ENCODE peak calls at places on chromosome 1, in six cellular contexts. One of them, this sample, is unnamed.

GRCh38 chr1:10637400-10637799 is 159.0 kb downstream of the CASZ1 start:
- DNase-seq in K562: no peak
- DNase-seq in HCT116: no peak
- DNase-seq in H1: no peak
- DNase-seq in SK-N-SH: peak; percentile 54
- DNase-seq in HepG2: no peak
- DNase-seq in this sample: no peak

GRCh38 chr1:50976111-50976889 is 6.3 kb downstream of the CDKN2C start:
- DNase-seq in K562: peak; percentile 61
- DNase-seq in HCT116: no peak
- DNase-seq in H1: no peak
- DNase-seq in SK-N-SH: no peak
- DNase-seq in HepG2: no peak
- DNase-seq in this sample: no peak

GRCh38 chr1:60596791-60597748 is 485.3 kb upstream of the NFIA start:
- DNase-seq in K562: no peak
- DNase-seq in HCT116: no peak
- DNase-seq in H1: no peak
- DNase-seq in SK-N-SH: no peak
- DNase-seq in HepG2: no peak
- DNase-seq in this sample: peak; percentile 57

GRCh38 chr1:162230096-162230495 is 146.6 kb downstream of the SPATA46 start:
- DNase-seq in K562: no peak
- DNase-seq in HCT116: peak; percentile 24
- DNase-seq in H1: peak; percentile 41
- DNase-seq in SK-N-SH: no peak
- DNase-seq in HepG2: no peak
- DNase-seq in this sample: peak; percentile 72

GRCh38 chr1:234173968-234174367 is 199.3 kb upstream of the COA6 start:
- DNase-seq in K562: no peak
- DNase-seq in HCT116: no peak
- DNase-seq in H1: no peak
- DNase-seq in SK-N-SH: no peak
- DNase-seq in HepG2: no peak
- DNase-seq in this sample: no peak

GRCh38 chr1:15249032-15249601 is 2.1 kb downstream of the FHAD1 start:
- DNase-seq in K562: no peak
- DNase-seq in HCT116: no peak
- DNase-seq in H1: no peak
- DNase-seq in SK-N-SH: no peak
- DNase-seq in HepG2: no peak
- DNase-seq in this sample: no peak

GRCh38 chr1:37602750-37603694 is 7.3 kb upstream of the GNL2 start:
- DNase-seq in K562: peak; percentile 74
- DNase-seq in HCT116: no peak
- DNase-seq in H1: no peak
- DNase-seq in SK-N-SH: peak; percentile 74
- DNase-seq in HepG2: peak; percentile 59
- DNase-seq in this sample: peak; percentile 20

GRCh38 chr1:1615256-1616044 is at the start of gene MIB2:
- DNase-seq in K562: peak; percentile 100
- DNase-seq in HCT116: peak; percentile 95
- DNase-seq in H1: peak; percentile 95
- DNase-seq in SK-N-SH: peak; percentile 100
- DNase-seq in HepG2: peak; percentile 94
- DNase-seq in this sample: peak; percentile 95

GRCh38 chr1:45973106-45973505 is 159.3 kb downstream of the PIK3R3 start:
- DNase-seq in K562: no peak
- DNase-seq in HCT116: no peak
- DNase-seq in H1: no peak
- DNase-seq in SK-N-SH: no peak
- DNase-seq in HepG2: no peak
- DNase-seq in this sample: no peak

GRCh38 chr1:96366516-96366915 is 355.1 kb upstream of the PTBP2 start:
- DNase-seq in K562: no peak
- DNase-seq in HCT116: no peak
- DNase-seq in H1: no peak
- DNase-seq in SK-N-SH: no peak
- DNase-seq in HepG2: no peak
- DNase-seq in this sample: no peak

GRCh38 chr1:2208309-2209239 is 14.0 kb upstream of the FAAP20 start:
- DNase-seq in K562: no peak
- DNase-seq in HCT116: no peak
- DNase-seq in H1: no peak
- DNase-seq in SK-N-SH: no peak
- DNase-seq in HepG2: peak; percentile 93
- DNase-seq in this sample: peak; percentile 76

GRCh38 chr1:94418664-94419655 is 771 bp downstream of the ABCD3 start:
- DNase-seq in K562: peak; percentile 32
- DNase-seq in HCT116: no peak
- DNase-seq in H1: no peak
- DNase-seq in SK-N-SH: peak; percentile 72
- DNase-seq in HepG2: no peak
- DNase-seq in this sample: peak; percentile 69

GRCh38 chr1:74504125-74505065 is 8.0 kb downstream of the LRRC53 start:
- DNase-seq in K562: peak; percentile 12
- DNase-seq in HCT116: peak; percentile 19
- DNase-seq in H1: no peak
- DNase-seq in SK-N-SH: peak; percentile 59
- DNase-seq in HepG2: peak; percentile 38
- DNase-seq in this sample: peak; percentile 50

DNA sequence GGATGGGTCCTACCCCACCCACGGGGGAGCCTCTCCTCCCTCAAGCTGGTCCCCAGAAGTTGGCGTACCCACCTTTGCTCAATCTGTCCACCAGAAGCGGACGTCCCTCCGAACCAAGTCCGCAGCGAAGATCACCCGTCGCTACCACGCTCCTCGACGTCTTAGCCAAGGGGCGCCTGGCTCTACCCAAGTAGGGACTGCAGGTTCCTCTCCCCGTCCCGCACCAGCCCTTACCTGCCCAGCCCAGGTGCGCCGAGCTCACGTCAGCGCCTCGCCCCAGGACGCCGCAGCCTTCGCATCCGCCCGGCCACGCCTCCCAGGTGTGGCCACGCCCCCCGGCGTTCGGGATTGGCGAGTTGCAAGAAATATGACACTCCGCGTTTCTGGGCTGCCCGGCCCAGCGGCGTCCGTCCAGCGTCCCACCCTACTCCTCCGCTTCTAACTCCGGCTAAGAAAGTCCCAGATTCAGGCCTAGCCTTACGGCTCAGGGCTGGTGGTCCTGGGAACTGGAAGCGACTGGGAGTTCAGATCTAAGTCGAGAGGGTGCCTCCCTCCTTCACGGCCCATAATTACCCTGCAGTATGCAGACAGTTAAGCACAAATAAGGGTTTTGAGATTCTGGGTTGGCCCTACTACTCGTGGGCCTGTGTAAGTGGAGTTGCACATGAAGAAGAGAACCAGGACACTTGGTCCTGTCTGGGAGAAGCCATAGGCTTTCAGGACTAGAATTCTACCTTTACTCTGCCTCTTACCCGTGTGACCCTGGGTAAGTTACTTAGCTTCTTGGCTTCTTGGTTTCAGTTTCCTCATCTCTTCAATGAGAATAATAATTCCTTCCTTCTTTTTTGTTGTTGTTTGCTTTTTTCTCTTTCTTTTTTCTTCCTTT is at the start of gene IRF6:
- DNase-seq in K562: peak; percentile 96
- DNase-seq in HCT116: peak; percentile 88
- DNase-seq in H1: peak; percentile 93
- DNase-seq in SK-N-SH: no peak
- DNase-seq in HepG2: no peak
- DNase-seq in this sample: peak; percentile 87
- H2AFZ ChIP-seq in K562: peak within 1 kb of the TSS; percentile 99
- H2AFZ ChIP-seq in HCT116: no peak within 1 kb of the TSS
- H2AFZ ChIP-seq in H1: peak within 1 kb of the TSS; percentile 98
- H2AFZ ChIP-seq in SK-N-SH: no peak within 1 kb of the TSS
- H2AFZ ChIP-seq in HepG2: no peak within 1 kb of the TSS
- H2AFZ ChIP-seq in this sample: peak within 1 kb of the TSS; percentile 16

DNA sequence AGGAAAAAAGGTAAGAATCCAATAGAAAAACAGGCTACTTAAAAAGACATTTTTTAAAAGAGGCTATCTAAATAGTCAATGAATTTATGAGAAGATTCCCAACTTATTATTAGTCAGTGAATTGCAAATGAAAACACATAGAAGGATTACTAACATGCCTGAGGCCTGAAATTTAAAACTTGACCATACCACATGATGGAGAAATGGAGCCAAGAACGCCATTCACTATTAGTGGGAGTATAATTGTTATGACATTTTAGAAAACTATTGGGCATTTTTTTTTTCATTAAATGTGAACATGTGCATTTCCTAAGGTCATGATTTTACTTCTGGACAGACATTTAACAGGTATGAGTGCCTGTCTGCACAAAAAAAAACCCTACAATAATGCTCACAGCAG is 24.8 kb upstream of the OR2B11 start:
- DNase-seq in K562: no peak
- DNase-seq in HCT116: no peak
- DNase-seq in H1: no peak
- DNase-seq in SK-N-SH: no peak
- DNase-seq in HepG2: no peak
- DNase-seq in this sample: no peak
- TF ChIP-seq MAX in K562: no peak
- TF ChIP-seq MAX in HCT116: no peak
- TF ChIP-seq MAX in H1: no peak
- TF ChIP-seq MAX in SK-N-SH: no peak
- TF ChIP-seq MAX in HepG2: no peak
- TF ChIP-seq MAX in this sample: no peak

GRCh38 chr1:11908139-11909021 is 17.8 kb downstream of the KIAA2013 start:
- DNase-seq in K562: peak; percentile 88
- DNase-seq in HCT116: peak; percentile 99
- DNase-seq in H1: peak; percentile 91
- DNase-seq in SK-N-SH: peak; percentile 80
- DNase-seq in HepG2: peak; percentile 96
- DNase-seq in this sample: peak; percentile 93

GRCh38 chr1:11913291-11913690 is 12.9 kb downstream of the KIAA2013 start:
- DNase-seq in K562: no peak
- DNase-seq in HCT116: no peak
- DNase-seq in H1: no peak
- DNase-seq in SK-N-SH: no peak
- DNase-seq in HepG2: peak; percentile 38
- DNase-seq in this sample: no peak

GRCh38 chr1:11907275-11908138 is 18.7 kb downstream of the KIAA2013 start:
- DNase-seq in K562: peak; percentile 93
- DNase-seq in HCT116: peak; percentile 92
- DNase-seq in H1: peak; percentile 96
- DNase-seq in SK-N-SH: peak; percentile 85
- DNase-seq in HepG2: peak; percentile 93
- DNase-seq in this sample: peak; percentile 97

GRCh38 chr1:11914035-11914434 is 12.2 kb downstream of the KIAA2013 start:
- DNase-seq in K562: no peak
- DNase-seq in HCT116: no peak
- DNase-seq in H1: no peak
- DNase-seq in SK-N-SH: no peak
- DNase-seq in HepG2: no peak
- DNase-seq in this sample: no peak

GRCh38 chr1:11912000-11912399 is 14.2 kb downstream of the KIAA2013 start:
- DNase-seq in K562: no peak
- DNase-seq in HCT116: no peak
- DNase-seq in H1: no peak
- DNase-seq in SK-N-SH: no peak
- DNase-seq in HepG2: no peak
- DNase-seq in this sample: no peak
- H2AFZ ChIP-seq in K562: no peak overlapping the region
- H2AFZ ChIP-seq in HCT116: no peak overlapping the region
- H2AFZ ChIP-seq in H1: no peak overlapping the region
- H2AFZ ChIP-seq in SK-N-SH: no peak overlapping the region
- H2AFZ ChIP-seq in HepG2: no peak overlapping the region
- H2AFZ ChIP-seq in this sample: no peak overlapping the region

GRCh38 chr1:65265296-65266271 is 43.8 kb upstream of the DNAJC6 start:
- DNase-seq in K562: no peak
- DNase-seq in HCT116: no peak
- DNase-seq in H1: no peak
- DNase-seq in SK-N-SH: peak; percentile 89
- DNase-seq in HepG2: peak; percentile 57
- DNase-seq in this sample: peak; percentile 17
- TF ChIP-seq MAX in K562: no peak
- TF ChIP-seq MAX in HCT116: no peak
- TF ChIP-seq MAX in H1: peak; percentile 97
- TF ChIP-seq MAX in SK-N-SH: peak; percentile 93
- TF ChIP-seq MAX in HepG2: peak; percentile 97
- TF ChIP-seq MAX in this sample: peak; percentile 46

GRCh38 chr1:116666747-116667576 is 571 bp downstream of the IGSF3 start:
- DNase-seq in K562: peak; percentile 22
- DNase-seq in HCT116: no peak
- DNase-seq in H1: no peak
- DNase-seq in SK-N-SH: peak; percentile 48
- DNase-seq in HepG2: no peak
- DNase-seq in this sample: no peak
- H2AFZ ChIP-seq in K562: peak overlapping the region; percentile 92
- H2AFZ ChIP-seq in HCT116: no peak overlapping the region
- H2AFZ ChIP-seq in H1: no peak overlapping the region
- H2AFZ ChIP-seq in SK-N-SH: peak overlapping the region; percentile 97
- H2AFZ ChIP-seq in HepG2: no peak overlapping the region
- H2AFZ ChIP-seq in this sample: peak overlapping the region; percentile 73